ENCODE peak calls at places on chromosomes 2 and 18, in eight cellular contexts. K, M, F, J, A, E, N and D are unnamed samples.

GRCh38 chr2:211351998-211352397 is 795.6 kb downstream of the CPS1 start:
- DNase-seq in K (no peak), M (no peak), F (no peak), J (peak; percentile 1), A (no peak), E (no peak), N (no peak), D (no peak)

GRCh38 chr18:48868468-48869466 is 82.0 kb downstream of the SMAD7 start:
- DNase-seq in K (no peak), M (peak; percentile 51), F (no peak), J (peak; percentile 40), A (no peak), E (peak; percentile 81), N (no peak), D (no peak)

GRCh38 chr2:159903404-159904126 is 105.6 kb upstream of the CD302 start:
- DNase-seq in K (no peak), M (no peak), F (no peak), J (no peak), A (no peak), E (peak; percentile 73), N (no peak), D (no peak)

GRCh38 chr2:189293164-189293563 is 113.6 kb upstream of the COL5A2 start:
- DNase-seq in K (no peak), M (no peak), F (no peak), J (peak; percentile 70), A (no peak), E (no peak), N (no peak), D (no peak)

GRCh38 chr2:147420947-147421346 is 423.9 kb upstream of the ACVR2A start:
- DNase-seq in K (no peak), M (no peak), F (no peak), J (no peak), A (no peak), E (no peak), N (no peak), D (no peak)

GRCh38 chr2:39537150-39537549 is 100.1 kb upstream of the MAP4K3 start:
- DNase-seq in K (no peak), M (no peak), F (no peak), J (no peak), A (no peak), E (no peak), N (no peak), D (no peak)

GRCh38 chr18:57428221-57429150 is 6.7 kb upstream of the ONECUT2 start:
- DNase-seq in K (no peak), M (no peak), F (peak; percentile 68), J (no peak), A (no peak), E (no peak), N (peak; percentile 56), D (no peak)

GRCh38 chr18:69895081-69896047 is 52.3 kb downstream of the CD226 start:
- DNase-seq in K (no peak), M (no peak), F (no peak), J (no peak), A (no peak), E (no peak), N (no peak), D (no peak)

GRCh38 chr2:15701991-15702390 is 110.3 kb downstream of the DDX1 start:
- DNase-seq in K (no peak), M (no peak), F (no peak), J (no peak), A (no peak), E (no peak), N (no peak), D (no peak)

GRCh38 chr18:63951302-63951705 is 2.2 kb downstream of the HMSD start:
- DNase-seq in K (no peak), M (no peak), F (no peak), J (peak; percentile 35), A (no peak), E (no peak), N (no peak), D (no peak)

GRCh38 chr18:75112486-75113096 is 96.3 kb downstream of the PTGR3 start:
- DNase-seq in K (no peak), M (no peak), F (no peak), J (no peak), A (no peak), E (peak; percentile 34), N (no peak), D (no peak)

GRCh38 chr2:146870691-146871090 is 974.1 kb upstream of the ACVR2A start:
- DNase-seq in K (no peak), M (no peak), F (no peak), J (no peak), A (no peak), E (no peak), N (no peak), D (no peak)

GRCh38 chr18:12000072-12000659 is 18.9 kb downstream of the IMPA2 start:
- DNase-seq in K (no peak), M (no peak), F (no peak), J (no peak), A (no peak), E (no peak), N (no peak), D (no peak)

DNA sequence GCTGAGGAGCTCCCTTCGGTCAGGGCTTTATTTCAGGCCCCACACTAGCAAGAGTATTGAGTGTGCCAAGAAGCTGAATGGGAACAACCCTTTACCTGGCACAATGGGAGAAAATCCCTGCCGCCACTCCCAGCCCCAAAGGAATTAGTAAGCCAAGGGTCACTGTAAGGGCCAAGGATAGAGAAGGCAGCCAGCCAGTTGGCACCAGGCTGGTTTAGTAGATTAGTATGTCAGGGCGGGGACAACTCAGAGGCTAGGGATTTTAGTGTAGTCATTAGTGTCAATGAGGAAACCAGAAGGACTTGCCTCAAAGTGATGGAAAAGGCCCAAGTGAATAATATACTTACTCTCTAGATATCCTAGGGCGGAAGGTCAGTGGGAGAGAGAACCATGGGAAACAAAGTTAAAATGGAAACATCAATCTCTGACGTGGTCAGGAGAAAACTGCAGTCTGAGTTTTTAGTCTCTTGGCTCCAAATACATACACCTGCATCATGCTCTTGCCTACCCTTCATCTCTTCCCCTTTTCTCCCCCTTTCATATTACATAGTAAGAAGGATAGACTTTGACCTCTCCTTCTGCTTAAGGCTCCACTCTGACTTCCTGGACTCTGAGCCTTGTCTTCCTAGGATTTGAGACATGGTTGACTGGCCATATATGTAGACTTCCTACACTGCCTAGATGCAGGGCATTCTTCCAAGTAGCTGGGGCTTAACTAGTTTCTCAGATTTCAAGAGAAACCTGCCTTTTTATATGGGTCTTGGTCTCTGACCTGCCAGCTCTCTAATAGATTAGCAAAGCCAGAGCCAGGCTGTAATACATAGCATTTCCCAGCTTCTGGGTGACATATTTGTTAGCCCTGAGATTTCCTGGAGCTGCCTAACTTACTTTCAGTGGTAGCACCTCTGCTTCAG is 35.1 kb upstream of the CYP26B1 start:
- DNase-seq in K (no peak), M (no peak), F (no peak), J (no peak), A (no peak), E (peak; percentile 78), N (no peak), D (no peak)
- H3K27ac ChIP-seq in K (no peak overlapping the region), M (no peak overlapping the region), F (no peak overlapping the region), J (no peak overlapping the region), A (no peak overlapping the region), E (peak overlapping the region; percentile 49), N (no peak overlapping the region), D (no peak overlapping the region)

DNA sequence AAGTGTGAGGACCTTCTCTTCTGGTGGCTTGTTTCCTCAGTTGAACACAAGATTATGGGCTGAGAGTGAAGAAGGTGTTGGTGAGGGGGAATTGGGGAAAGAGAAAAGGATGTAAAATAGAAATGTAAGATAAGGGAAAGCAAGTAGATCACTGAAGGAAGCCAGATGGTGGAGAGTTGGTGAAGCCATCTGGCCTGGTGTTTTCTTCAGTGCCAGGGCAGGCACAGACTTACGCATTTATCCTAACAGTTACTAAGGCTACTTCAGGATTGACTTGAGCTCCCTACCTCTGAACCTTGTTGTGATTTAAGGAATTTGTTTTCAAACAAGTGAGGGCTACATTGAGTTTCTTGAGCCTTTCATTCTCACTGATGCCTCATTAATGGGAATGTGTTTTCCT is 113.8 kb downstream of the GALNT1 start:
- DNase-seq in K (no peak), M (no peak), F (no peak), J (no peak), A (no peak), E (no peak), N (no peak), D (no peak)
- H3K27ac ChIP-seq in K (peak overlapping the region; percentile 78), M (no peak overlapping the region), F (no peak overlapping the region), J (no peak overlapping the region), A (no peak overlapping the region), E (no peak overlapping the region), N (no peak overlapping the region), D (no peak overlapping the region)

DNA sequence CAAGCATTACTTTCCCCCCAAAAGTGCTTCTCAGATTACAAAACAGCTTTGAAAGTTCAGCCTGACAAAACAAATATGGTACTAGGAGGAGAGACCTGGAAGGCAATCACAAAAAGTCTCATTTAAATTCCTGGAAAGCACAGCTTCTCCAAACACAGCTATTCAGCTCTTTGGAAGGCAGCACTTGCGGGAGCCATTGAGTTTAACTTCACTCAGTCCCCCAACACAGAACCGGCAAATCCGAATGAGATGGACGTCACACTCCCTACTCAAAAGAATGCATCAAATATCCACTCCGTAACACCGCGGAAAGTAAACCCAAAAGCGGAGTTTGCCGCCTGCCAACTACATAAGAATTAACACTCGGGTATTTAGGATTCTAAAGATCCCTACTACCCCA is 641 bp downstream of the ST6GAL2 start:
- DNase-seq in K (no peak), M (peak; percentile 59), F (peak; percentile 63), J (peak; percentile 34), A (no peak), E (no peak), N (peak; percentile 66), D (no peak)
- H3K27ac ChIP-seq in K (no peak overlapping the region), M (peak overlapping the region; percentile 97), F (no peak overlapping the region), J (no peak overlapping the region), A (no peak overlapping the region), E (no peak overlapping the region), N (no peak overlapping the region), D (no peak overlapping the region)

GRCh38 chr2:63310614-63311013 is 260.0 kb downstream of the OTX1 start:
- DNase-seq in K (no peak), M (no peak), F (no peak), J (no peak), A (no peak), E (no peak), N (no peak), D (no peak)
- H3K27ac ChIP-seq in K (no peak overlapping the region), M (no peak overlapping the region), F (no peak overlapping the region), J (no peak overlapping the region), A (no peak overlapping the region), E (no peak overlapping the region), N (no peak overlapping the region), D (no peak overlapping the region)

DNA sequence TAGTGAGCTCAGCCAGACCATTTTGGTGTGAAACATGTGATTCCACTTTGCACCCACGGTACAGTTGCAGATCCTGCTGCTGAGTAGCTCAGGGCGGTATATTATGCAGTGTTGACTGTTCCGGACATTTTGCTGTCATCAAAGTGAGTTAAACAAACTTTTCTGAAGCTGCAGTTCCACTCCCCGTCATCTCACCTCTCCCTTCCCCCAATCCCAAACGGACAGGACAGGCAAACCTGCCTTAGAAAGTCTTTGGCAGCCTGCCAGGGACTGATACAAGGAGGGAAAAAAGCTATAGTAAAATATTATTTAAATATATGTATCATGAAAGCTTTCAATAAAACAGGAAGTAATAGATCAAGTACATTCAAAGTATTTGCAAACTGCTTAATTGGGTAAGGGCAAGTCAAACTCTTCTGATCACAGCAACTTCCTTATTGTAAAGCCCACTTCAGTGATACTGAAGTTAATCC is 35.5 kb upstream of the SP5 start:
- DNase-seq in K (no peak), M (no peak), F (peak; percentile 26), J (no peak), A (no peak), E (peak; percentile 46), N (peak; percentile 21), D (no peak)
- H3K27ac ChIP-seq in K (no peak overlapping the region), M (no peak overlapping the region), F (peak overlapping the region; percentile 2), J (no peak overlapping the region), A (no peak overlapping the region), E (no peak overlapping the region), N (no peak overlapping the region), D (no peak overlapping the region)